ENCODE peak calls at places on chromosomes 5 and 9, in five cellular contexts. D, S, F, H and Y are unnamed samples.
A peak's percentile ranks its signal among the peaks of the same experiment; 100 is the strongest.

GRCh38 chr9:116234091-116234490 is 80.5 kb downstream of the PAPPA start:
- DNase-seq in D (no peak), S (peak; percentile 93), F (no peak), H (no peak), Y (no peak)

GRCh38 chr5:170338933-170339779 is 41.6 kb upstream of the LCP2 start:
- DNase-seq in D (peak; percentile 42), S (no peak), F (peak; percentile 62), H (no peak), Y (peak; percentile 81)

GRCh38 chr5:40904205-40904993 is 4.9 kb upstream of the C7 start:
- DNase-seq in D (no peak), S (peak; percentile 46), F (peak; percentile 31), H (peak; percentile 43), Y (peak; percentile 69)

GRCh38 chr9:17793713-17794622 is 215.1 kb downstream of the SH3GL2 start:
- DNase-seq in D (no peak), S (no peak), F (no peak), H (no peak), Y (no peak)

GRCh38 chr9:96242829-96243228 is 59.1 kb downstream of the HSD17B3 start:
- DNase-seq in D (no peak), S (no peak), F (no peak), H (no peak), Y (no peak)

GRCh38 chr5:168311061-168311566 is 19.7 kb downstream of the WWC1 start:
- DNase-seq in D (no peak), S (no peak), F (no peak), H (no peak), Y (no peak)

GRCh38 chr5:36637516-36637915 is 31.1 kb downstream of the SLC1A3 start:
- DNase-seq in D (no peak), S (no peak), F (no peak), H (no peak), Y (no peak)

GRCh38 chr5:164383662-164384061 is 878.2 kb downstream of the MAT2B start:
- DNase-seq in D (no peak), S (no peak), F (no peak), H (no peak), Y (no peak)

GRCh38 chr5:100004969-100005368 is 530.2 kb upstream of the FAM174A start:
- DNase-seq in D (no peak), S (no peak), F (no peak), H (no peak), Y (no peak)

GRCh38 chr9:33044677-33045282 is 19.7 kb downstream of the DNAJA1 start:
- DNase-seq in D (no peak), S (no peak), F (no peak), H (no peak), Y (no peak)

GRCh38 chr5:124748687-124749594 is 2.5 kb upstream of the ZNF608 start:
- DNase-seq in D (no peak), S (peak; percentile 90), F (no peak), H (peak; percentile 80), Y (peak; percentile 84)

GRCh38 chr9:79470957-79471356 is 100.8 kb upstream of the TLE4 start:
- DNase-seq in D (no peak), S (no peak), F (no peak), H (no peak), Y (no peak)

GRCh38 chr5:64811050-64811640 is 42.4 kb downstream of the CWC27 start:
- DNase-seq in D (no peak), S (peak; percentile 16), F (peak; percentile 61), H (no peak), Y (peak; percentile 59)

GRCh38 chr5:122292357-122292756 is 19.7 kb upstream of the SNCAIP start:
- DNase-seq in D (no peak), S (no peak), F (no peak), H (no peak), Y (no peak)

GRCh38 chr9:83238871-83239624 is 176.1 kb upstream of the RASEF start:
- DNase-seq in D (no peak), S (no peak), F (peak; percentile 4), H (peak; percentile 29), Y (no peak)

GRCh38 chr5:172093965-172094364 is 87.5 kb upstream of the FBXW11 start:
- DNase-seq in D (no peak), S (no peak), F (no peak), H (no peak), Y (no peak)

GRCh38 chr5:159874308-159874707 is 42.0 kb upstream of the ADRA1B start:
- DNase-seq in D (no peak), S (peak; percentile 73), F (no peak), H (no peak), Y (no peak)

GRCh38 chr9:109751253-109751652 is 28.7 kb upstream of the PALM2AKAP2 start:
- DNase-seq in D (no peak), S (peak; percentile 67), F (no peak), H (no peak), Y (no peak)

GRCh38 chr5:107215581-107215980 is 455.2 kb downstream of the EFNA5 start:
- DNase-seq in D (no peak), S (no peak), F (no peak), H (no peak), Y (no peak)

GRCh38 chr9:131776473-131776872 is 36.6 kb upstream of the RAPGEF1 start:
- DNase-seq in D (no peak), S (no peak), F (peak; percentile 36), H (no peak), Y (peak; percentile 57)

GRCh38 chr5:35338169-35338476 is 107.8 kb upstream of the PRLR start:
- DNase-seq in D (no peak), S (no peak), F (no peak), H (no peak), Y (no peak)

GRCh38 chr9:131627326-131627845 is 82.1 kb downstream of the PRRT1B start:
- DNase-seq in D (no peak), S (peak; percentile 65), F (no peak), H (no peak), Y (no peak)

GRCh38 chr9:99385814-99386279 is 163.8 kb downstream of the SEC61B start:
- DNase-seq in D (no peak), S (no peak), F (no peak), H (no peak), Y (no peak)

GRCh38 chr5:97131139-97131710 is 11.2 kb downstream of the LIX1 start:
- DNase-seq in D (no peak), S (no peak), F (no peak), H (no peak), Y (no peak)

GRCh38 chr5:108788142-108788541 is 40.4 kb downstream of the FER start:
- DNase-seq in D (no peak), S (no peak), F (no peak), H (no peak), Y (no peak)

GRCh38 chr5:168903082-168903481 is 323.9 kb upstream of the PANK3 start:
- DNase-seq in D (no peak), S (no peak), F (no peak), H (no peak), Y (no peak)

GRCh38 chr9:135762921-135763320 is 60.9 kb downstream of the KCNT1 start:
- DNase-seq in D (no peak), S (no peak), F (no peak), H (no peak), Y (no peak)

GRCh38 chr9:104725014-104725413 is 22.5 kb upstream of the NIPSNAP3A start:
- DNase-seq in D (no peak), S (no peak), F (no peak), H (no peak), Y (no peak)

GRCh38 chr5:78591227-78591626 is 57.3 kb downstream of the LHFPL2 start:
- DNase-seq in D (no peak), S (peak; percentile 95), F (no peak), H (no peak), Y (no peak)

GRCh38 chr9:17462869-17463464 is 115.9 kb upstream of the SH3GL2 start:
- DNase-seq in D (no peak), S (peak; percentile 5), F (peak; percentile 53), H (peak; percentile 26), Y (peak; percentile 13)

GRCh38 chr5:181028032-181028819 is 11.8 kb upstream of the BTNL9 start:
- DNase-seq in D (no peak), S (no peak), F (no peak), H (no peak), Y (no peak)

GRCh38 chr9:97923529-97924108 is 1.3 kb upstream of the TRMO start:
- DNase-seq in D (peak; percentile 58), S (peak; percentile 75), F (peak; percentile 90), H (peak; percentile 87), Y (peak; percentile 84)

GRCh38 chr5:153866176-153866575 is 172.5 kb downstream of the FAM114A2 start:
- DNase-seq in D (no peak), S (no peak), F (no peak), H (no peak), Y (no peak)

GRCh38 chr9:101791938-101792337 is 53.5 kb upstream of the GRIN3A start:
- DNase-seq in D (no peak), S (peak; percentile 6), F (peak; percentile 25), H (no peak), Y (peak; percentile 37)

DNA sequence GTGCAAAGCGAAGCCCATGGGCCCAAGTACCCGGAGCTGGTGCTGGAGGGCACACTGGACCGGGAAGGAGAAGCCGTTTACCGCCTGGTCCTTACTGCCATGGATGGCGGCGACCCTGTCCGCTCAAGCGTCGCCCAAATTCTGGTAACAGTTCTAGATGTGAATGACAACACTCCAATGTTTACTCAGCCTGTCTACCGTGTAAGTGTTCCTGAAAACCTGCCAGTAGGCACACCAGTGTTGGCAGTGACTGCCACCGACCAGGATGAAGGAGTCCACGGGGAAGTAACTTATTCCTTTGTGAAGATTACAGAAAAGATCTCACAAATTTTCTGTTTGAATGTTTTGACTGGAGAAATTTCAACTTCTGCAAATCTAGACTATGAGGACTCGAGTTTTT is 936 bp downstream of the PCDHGA6 start:
- DNase-seq in D (no peak), S (no peak), F (no peak), H (no peak), Y (no peak)
- H3K4me3 ChIP-seq in D (no peak overlapping the region), S (no peak overlapping the region), F (no peak overlapping the region), H (no peak overlapping the region), Y (no peak overlapping the region)

GRCh38 chr5:6819521-6819920 is 106.3 kb downstream of the TENT4A start:
- DNase-seq in D (no peak), S (no peak), F (no peak), H (no peak), Y (no peak)
- H3K4me3 ChIP-seq in D (no peak overlapping the region), S (no peak overlapping the region), F (no peak overlapping the region), H (no peak overlapping the region), Y (no peak overlapping the region)

DNA sequence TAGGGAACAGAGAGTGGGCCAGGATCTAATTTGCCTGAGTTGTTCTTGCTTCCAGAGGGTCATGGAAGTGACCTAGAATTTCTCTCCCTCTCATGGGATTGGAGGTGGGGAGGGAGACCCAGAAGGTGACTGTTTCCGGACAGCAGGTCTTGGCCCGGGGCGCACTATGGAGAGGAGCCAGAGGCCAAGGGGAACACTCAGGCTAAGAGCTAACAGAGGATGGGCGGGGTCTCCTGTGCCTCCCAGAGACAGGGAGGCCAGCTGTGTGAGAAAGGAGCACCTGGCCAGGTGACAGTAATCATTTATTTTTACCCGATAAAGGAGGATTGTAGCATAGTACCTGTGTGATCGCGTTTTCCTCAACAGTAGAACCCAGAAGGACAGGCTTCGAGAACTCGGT is 50.9 kb upstream of the ANKH start:
- DNase-seq in D (no peak), S (no peak), F (no peak), H (no peak), Y (no peak)
- H3K4me3 ChIP-seq in D (no peak overlapping the region), S (no peak overlapping the region), F (no peak overlapping the region), H (no peak overlapping the region), Y (no peak overlapping the region)

DNA sequence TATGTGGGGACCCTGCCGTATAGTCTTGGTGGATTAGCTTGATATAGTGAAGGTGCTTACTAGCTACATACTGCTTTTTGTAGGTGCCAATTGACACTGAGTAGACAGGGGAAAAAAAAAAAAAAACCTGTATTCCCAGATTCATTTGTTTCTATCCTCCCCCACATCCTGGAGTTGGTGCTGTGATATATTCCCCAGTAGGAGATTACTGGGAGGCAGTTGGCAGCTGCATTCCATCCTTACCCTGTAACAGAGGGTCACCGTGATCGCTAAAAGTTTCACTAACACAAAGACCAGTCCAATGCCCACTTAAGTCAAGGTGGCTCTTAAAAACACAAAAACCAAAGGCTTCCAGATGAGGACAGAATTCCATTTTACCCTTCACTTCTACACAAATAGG is 27.4 kb upstream of the TOMM5 start:
- DNase-seq in D (no peak), S (no peak), F (no peak), H (no peak), Y (no peak)
- H3K4me3 ChIP-seq in D (no peak overlapping the region), S (no peak overlapping the region), F (no peak overlapping the region), H (no peak overlapping the region), Y (no peak overlapping the region)